ENCODE peak calls at places on chromosomes 11 and 22, in four cellular contexts. E, H, V and D are unnamed samples. For H3K27me3, the result is how much of the 10 kb centered on the place peaks cover.

GRCh38 chr11:79626135-79626748 is 185.4 kb upstream of the TENM4 start:
- DNase-seq in H (no peak), V (no peak), E (no peak), D (no peak)

GRCh38 chr11:37907461-37908223 is 1309.6 kb upstream of the RAG2 start:
- DNase-seq in V (no peak), H (no peak), E (no peak), D (no peak)

GRCh38 chr11:1307998-1308744 is 1.3 kb downstream of the TOLLIP start:
- DNase-seq in H (peak), V (no peak), E (no peak), D (peak)

GRCh38 chr11:79081441-79082124 is 359.2 kb downstream of the TENM4 start:
- DNase-seq in E (no peak), V (no peak), H (no peak), D (no peak)

GRCh38 chr11:17563248-17563647 is 16.2 kb downstream of the OTOG start:
- DNase-seq in E (no peak), H (peak), V (peak), D (no peak)

GRCh38 chr11:62534779-62535545 is 11.6 kb downstream of the AHNAK start:
- DNase-seq in V (no peak), H (no peak), E (no peak), D (no peak)

GRCh38 chr11:68383976-68384501 is 71.6 kb downstream of the LRP5 start:
- DNase-seq in H (peak), E (peak), V (peak), D (peak)

GRCh38 chr22:46112405-46112804 is 37.9 kb upstream of the PPARA start:
- DNase-seq in V (no peak), H (no peak), E (no peak), D (no peak)

GRCh38 chr22:38437416-38437815 is 17.6 kb downstream of the KCNJ4 start:
- DNase-seq in H (no peak), E (no peak), V (no peak), D (no peak)

GRCh38 chr11:89184021-89184420 is 6.3 kb downstream of the TYR start:
- DNase-seq in H (no peak), V (no peak), E (no peak), D (no peak)

GRCh38 chr22:46458525-46458924 is 78.9 kb downstream of the CELSR1 start:
- DNase-seq in V (no peak), E (no peak), H (no peak), D (no peak)

GRCh38 chr22:45602824-45603301 is 68.8 kb upstream of the ATXN10 start:
- DNase-seq in H (no peak), V (no peak), E (no peak), D (peak)

GRCh38 chr11:85810871-85811611 is at the start of gene SYTL2:
- DNase-seq in E (peak), H (peak), V (peak), D (peak)

GRCh38 chr22:29737251-29738117 is 17.7 kb downstream of the CABP7 start:
- DNase-seq in H (no peak), V (no peak), E (no peak), D (no peak)

GRCh38 chr11:70145841-70146240 is 57.3 kb upstream of the FADD start:
- DNase-seq in V (no peak), H (no peak), E (no peak), D (no peak)

GRCh38 chr22:45577746-45578523 is 75.3 kb downstream of the FBLN1 start:
- DNase-seq in H (peak), E (peak), V (peak), D (peak)

GRCh38 chr11:95282337-95282751 is 51.3 kb upstream of the SESN3 start:
- DNase-seq in E (no peak), H (no peak), V (no peak), D (no peak)

GRCh38 chr11:133906746-133907145 is 50.0 kb downstream of the IGSF9B start:
- DNase-seq in E (no peak), V (no peak), H (no peak), D (no peak)

GRCh38 chr11:3022982-3023381 is 30.9 kb upstream of the NAP1L4 start:
- DNase-seq in E (no peak), V (no peak), H (no peak), D (no peak)

GRCh38 chr22:38845368-38845740 is 1.5 kb upstream of the NPTXR start:
- DNase-seq in E (no peak), H (no peak), V (no peak), D (no peak)

GRCh38 chr11:11356842-11357241 is 3.8 kb upstream of the CSNK2A3 start:
- DNase-seq in H (no peak), V (no peak), E (no peak), D (no peak)

GRCh38 chr11:18705651-18706281 is 7.2 kb downstream of the TMEM86A start:
- DNase-seq in H (peak), E (peak), V (peak), D (peak)

GRCh38 chr11:122002926-122003325 is 113.1 kb downstream of the BLID start:
- DNase-seq in H (no peak), V (no peak), E (no peak), D (no peak)

GRCh38 chr11:35558468-35558867 is 33.1 kb upstream of the PAMR1 start:
- DNase-seq in V (no peak), H (no peak), E (no peak), D (no peak)

GRCh38 chr11:4072668-4073285 is 21.8 kb upstream of the RRM1 start:
- DNase-seq in H (peak), E (peak), V (peak), D (peak)

GRCh38 chr11:57802411-57802810 is 40.8 kb downstream of the CTNND1 start:
- DNase-seq in V (no peak), H (no peak), E (no peak), D (no peak)

GRCh38 chr11:66882540-66882939 is 25.7 kb downstream of the LRFN4 start:
- DNase-seq in V (no peak), H (peak), E (no peak), D (no peak)

GRCh38 chr11:48880021-48880441 is 103.7 kb downstream of the TRIM51G start:
- DNase-seq in V (no peak), H (peak), E (no peak), D (no peak)

GRCh38 chr11:122733301-122733686 is 77.8 kb downstream of the UBASH3B start:
- DNase-seq in H (peak), V (peak), E (no peak), D (no peak)

GRCh38 chr11:12938590-12939247 is 70.4 kb upstream of the RASSF10 start:
- DNase-seq in E (no peak), V (no peak), H (no peak), D (no peak)

GRCh38 chr11:92663539-92663938 is 305.9 kb upstream of the MTNR1B start:
- DNase-seq in V (no peak), E (no peak), H (no peak), D (no peak)

GRCh38 chr22:44630826-44631225 is 71.2 kb upstream of the PRR5 start:
- DNase-seq in E (no peak), V (no peak), H (no peak), D (no peak)

GRCh38 chr11:112002491-112003216 is 22.6 kb upstream of the DLAT start:
- DNase-seq in V (no peak), E (no peak), H (no peak), D (no peak)

GRCh38 chr11:11618973-11619435 is 2.8 kb downstream of the GALNT18 start:
- DNase-seq in V (no peak), E (no peak), H (no peak), D (no peak)

GRCh38 chr11:72673284-72673942 is 809 bp downstream of the PDE2A start:
- DNase-seq in V (no peak), E (no peak), H (no peak), D (no peak)

GRCh38 chr22:26709617-26710390 is 52.4 kb downstream of the MIAT start:
- DNase-seq in H (no peak), E (no peak), V (no peak), D (no peak)

GRCh38 chr11:65386307-65387081 is at the start of gene FRMD8:
- DNase-seq in V (peak), H (peak), E (peak), D (peak)
- TF ChIP-seq POLR2A in V (peak), H (peak), E (peak), D (peak)

GRCh38 chr22:37100589-37101127 is 8.9 kb downstream of the TMPRSS6 start:
- DNase-seq in V (no peak), E (peak), H (no peak), D (no peak)

GRCh38 chr22:37095113-37095512 is 14.4 kb downstream of the TMPRSS6 start:
- DNase-seq in V (no peak), H (no peak), E (no peak), D (no peak)

GRCh38 chr22:37101311-37102063 is 8.0 kb downstream of the TMPRSS6 start:
- DNase-seq in E (peak), V (no peak), H (no peak), D (no peak)

GRCh38 chr22:37103151-37103550 is 6.4 kb downstream of the TMPRSS6 start:
- DNase-seq in H (no peak), E (no peak), V (no peak), D (no peak)

GRCh38 chr22:37098976-37099577 is 10.4 kb downstream of the TMPRSS6 start:
- DNase-seq in E (no peak), H (no peak), V (no peak), D (no peak)
- H3K27me3 ChIP-seq in E (under half), H (under half), V (under half), D (under half)

DNA sequence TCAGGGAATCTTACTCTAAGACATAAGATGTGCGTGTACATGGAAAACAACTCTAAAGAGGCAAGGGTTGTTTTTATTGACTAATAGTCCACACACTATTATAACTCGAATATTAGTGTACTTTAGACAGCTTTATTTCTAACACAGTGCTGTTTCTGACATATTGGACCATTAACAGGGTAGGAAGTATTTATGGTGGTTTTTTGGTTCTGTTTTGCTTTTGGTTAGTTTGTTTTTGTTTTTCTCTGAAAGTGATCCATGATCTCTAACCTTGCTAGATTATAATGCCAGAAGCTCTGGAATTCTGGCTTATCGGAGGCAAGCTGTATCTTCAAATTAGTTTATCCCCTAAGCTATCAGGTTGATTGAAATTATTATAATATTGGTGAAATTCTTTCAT is 1.1 kb upstream of the HBG1 start:
- DNase-seq in H (no peak), V (no peak), E (no peak), D (no peak)
- TF ChIP-seq POLR2A in H (no peak), V (no peak), E (no peak), D (no peak)

GRCh38 chr11:71249301-71249700 is 3.1 kb downstream of the SHANK2 start:
- DNase-seq in H (no peak), V (no peak), E (no peak), D (no peak)
- H3K27me3 ChIP-seq in H (under half), V (half or more), E (half or more), D (under half)

GRCh38 chr22:20130739-20131592 is 638 bp upstream of the ZDHHC8 start:
- DNase-seq in E (peak), H (peak), V (peak), D (peak)
- TF ChIP-seq POLR2A in E (peak), H (peak), V (peak), D (no peak)

DNA sequence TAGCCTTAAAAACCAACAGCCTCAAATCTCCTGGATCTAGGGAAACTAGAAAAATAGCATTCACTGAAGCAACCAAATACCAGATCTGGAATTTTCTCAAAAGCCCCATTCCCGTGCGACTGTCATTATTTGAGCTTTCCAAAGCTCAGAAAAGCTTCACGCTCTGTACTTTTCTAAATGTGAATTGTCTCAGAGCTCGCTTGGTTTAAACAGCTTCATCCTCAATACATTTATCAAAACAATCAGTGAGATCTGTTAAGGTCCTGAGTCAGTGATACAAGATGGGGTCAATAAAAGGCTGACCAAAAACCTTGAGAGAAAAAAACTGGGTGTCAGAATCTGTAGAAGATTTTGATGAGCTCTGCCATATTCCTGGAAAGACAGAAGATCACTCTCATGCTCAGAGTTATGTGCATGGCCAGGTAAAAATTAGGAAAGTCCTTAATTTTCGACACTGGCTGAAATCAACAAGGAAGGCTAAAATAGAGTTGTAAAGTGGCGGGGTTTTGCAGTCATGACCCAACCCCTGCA is 60.2 kb upstream of the VPREB1 start:
- DNase-seq in H (no peak), E (no peak), V (no peak), D (no peak)
- H3K27me3 ChIP-seq in H (under half), E (under half), V (under half), D (under half)

DNA sequence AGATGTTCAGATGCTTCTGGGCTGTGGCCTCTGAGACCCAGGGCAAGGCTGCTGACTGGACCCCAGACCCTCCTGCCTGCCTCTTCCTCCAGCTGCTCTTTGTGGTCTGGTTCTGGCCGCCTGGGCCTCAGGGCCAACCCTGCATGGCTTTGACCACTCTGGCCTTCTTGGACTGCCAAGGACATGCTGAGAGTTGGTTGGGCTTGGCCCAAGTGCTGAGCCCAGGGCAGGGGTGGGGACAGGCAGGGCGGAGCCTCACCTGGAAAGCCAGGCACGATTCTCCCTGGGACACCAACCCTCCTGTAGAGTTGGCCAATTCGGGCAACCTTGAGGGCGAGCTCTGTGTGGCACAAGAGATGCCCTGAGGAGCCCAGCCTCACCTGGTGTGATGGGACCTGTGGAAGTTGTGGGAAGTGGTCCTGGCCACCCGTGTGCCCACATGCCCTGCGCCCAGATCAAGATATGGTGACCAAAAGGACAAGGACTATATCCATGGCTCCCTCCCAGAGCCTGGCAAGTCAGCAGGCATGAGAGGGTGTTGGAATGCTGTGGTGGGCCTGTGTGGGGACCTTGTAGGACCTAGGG is 11.6 kb downstream of the TANGO2 start:
- DNase-seq in E (no peak), H (no peak), V (no peak), D (no peak)
- TF ChIP-seq POLR2A in E (no peak), H (no peak), V (peak), D (no peak)

DNA sequence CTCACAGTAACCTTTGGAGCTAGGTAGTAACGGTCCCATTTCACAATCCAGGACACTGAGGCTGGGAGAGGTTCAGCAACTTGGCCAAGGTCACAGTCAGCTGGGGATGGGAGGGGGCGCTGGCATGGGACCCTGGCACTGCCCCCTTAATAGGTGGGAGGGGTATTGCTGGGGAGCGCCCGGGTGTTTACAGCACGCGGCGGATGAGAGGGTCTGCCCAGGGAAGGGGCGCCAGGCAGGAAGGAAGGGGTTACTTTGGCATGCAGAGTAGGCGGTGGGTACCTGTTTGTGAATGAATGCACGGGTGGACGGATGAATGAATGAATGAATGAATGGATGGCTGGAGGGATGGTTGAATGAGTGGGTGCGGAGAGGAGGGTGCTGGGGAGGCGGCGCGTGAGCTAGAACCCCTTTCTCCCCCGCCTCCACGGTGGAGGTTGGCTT is 628 bp upstream of the FLRT1 start:
- DNase-seq in H (no peak), V (no peak), E (no peak), D (no peak)
- H3K27me3 ChIP-seq in H (under half), V (under half), E (under half), D (under half)

DNA sequence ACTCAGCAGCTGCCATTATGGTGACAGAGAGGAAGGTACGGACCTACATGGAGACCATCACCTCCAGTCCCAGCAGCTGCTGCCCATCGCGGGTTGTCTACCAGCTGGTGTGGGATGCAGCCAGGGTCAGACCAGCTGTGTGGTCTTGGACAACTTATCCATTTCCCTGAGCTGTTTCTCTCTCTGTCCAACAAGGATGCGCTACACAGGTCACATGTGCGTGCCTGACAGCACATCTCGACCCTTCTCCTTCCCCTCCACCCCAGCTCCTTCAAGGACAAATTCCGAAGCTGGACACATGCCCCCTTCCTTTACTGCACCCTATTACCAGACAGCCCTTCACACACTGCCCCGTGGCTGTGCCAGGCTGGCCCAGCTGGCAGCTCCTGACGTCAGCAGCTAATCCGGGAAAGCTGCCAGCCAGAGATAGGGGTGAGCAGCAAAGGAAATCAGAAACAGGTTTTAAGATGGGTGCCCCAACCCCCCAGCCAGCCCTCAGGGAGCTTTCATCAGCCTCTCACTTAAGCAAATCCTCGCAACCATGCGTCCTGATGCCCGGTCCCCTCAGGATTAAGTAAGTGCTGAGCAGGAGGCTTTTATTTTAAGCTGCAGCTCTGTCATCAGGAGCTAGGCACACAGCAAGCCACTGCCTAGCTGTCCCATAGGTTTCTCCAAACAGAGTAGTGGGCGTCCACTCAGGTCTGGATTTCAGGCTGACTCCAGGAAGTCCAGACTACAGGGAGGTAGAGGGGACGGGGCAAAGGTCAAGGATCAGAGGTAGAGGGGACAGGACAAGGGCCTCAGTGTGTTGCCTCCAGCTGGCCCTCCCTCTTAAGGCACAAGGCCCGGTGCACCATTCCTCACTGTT is 20.3 kb downstream of the TEF start:
- DNase-seq in E (peak), V (peak), H (peak), D (peak)
- TF ChIP-seq POLR2A in E (no peak), V (peak), H (no peak), D (no peak)